ENCODE peak calls at places on chromosomes 3 and 15, in eight cellular contexts. Z is activated naive CD4-positive, alpha-beta T cell; W is fibroblast of the aortic adventitia; E is ureter; J is COR-L47; H is stimulated activated CD8-positive, alpha-beta memory T cell treated with anti-CD3 and anti-CD28 coated beads, Interleukin-15, amount 100 ng/mL, for 24 hours; K is brain microvascular endothelial cell; O is activated CD8-positive, alpha-beta memory T cell treated with anti-CD3 and anti-CD28 coated beads, Interleukin-2, amount 10 ng/mL, durations not matched to agents 7 days and 5 days. X is an unnamed sample.

GRCh38 chr15:54150255-54150654 is 172.0 kb downstream of the UNC13C start:
- DNase-seq in Z (no peak), W (peak; percentile 81), E (no peak), J (no peak), H (no peak), K (peak; percentile 64), O (no peak), X (no peak)

GRCh38 chr3:121836069-121836468 is 1.1 kb downstream of the EAF2 start:
- DNase-seq in Z (no peak), W (no peak), E (no peak), J (no peak), H (no peak), K (no peak), O (no peak), X (no peak)

GRCh38 chr15:70272565-70273355 is 175.0 kb upstream of the TLE3 start:
- DNase-seq in Z (no peak), W (no peak), E (no peak), J (no peak), H (no peak), K (no peak), O (no peak), X (no peak)

GRCh38 chr15:92073044-92073785 is 219.7 kb downstream of the SLCO3A1 start:
- DNase-seq in Z (no peak), W (peak; percentile 71), E (no peak), J (no peak), H (no peak), K (no peak), O (no peak), X (no peak)

GRCh38 chr15:29822685-29823459 is 604 bp upstream of the TJP1 start:
- DNase-seq in Z (no peak), W (peak; percentile 77), E (peak; percentile 59), J (no peak), H (no peak), K (peak; percentile 87), O (no peak), X (no peak)

GRCh38 chr3:149020839-149021252 is 29.5 kb downstream of the GYG1 start:
- DNase-seq in Z (no peak), W (no peak), E (no peak), J (no peak), H (no peak), K (no peak), O (no peak), X (no peak)

GRCh38 chr3:38746641-38747040 is 69.4 kb downstream of the SCN10A start:
- DNase-seq in Z (no peak), W (peak; percentile 8), E (no peak), J (no peak), H (no peak), K (no peak), O (no peak), X (no peak)

GRCh38 chr3:134685881-134686802 is 35.3 kb upstream of the KY start:
- DNase-seq in Z (no peak), W (peak; percentile 78), E (no peak), J (no peak), H (no peak), K (peak; percentile 85), O (no peak), X (no peak)

GRCh38 chr15:37289109-37289765 is 188.9 kb upstream of the MEIS2 start:
- DNase-seq in Z (no peak), W (peak; percentile 5), E (no peak), J (no peak), H (no peak), K (peak; percentile 2), O (no peak), X (no peak)

GRCh38 chr15:47461560-47462175 is 255.6 kb upstream of the SEMA6D start:
- DNase-seq in Z (no peak), W (peak; percentile 20), E (no peak), J (no peak), H (no peak), K (peak; percentile 71), O (no peak), X (no peak)

GRCh38 chr3:46716461-46717441 is 918 bp downstream of the PRSS50 start:
- DNase-seq in Z (no peak), W (no peak), E (no peak), J (no peak), H (no peak), K (no peak), O (peak; percentile 37), X (peak; percentile 69)

GRCh38 chr3:127207727-127208482 is 15.0 kb downstream of the PRR23E start:
- DNase-seq in Z (no peak), W (no peak), E (no peak), J (no peak), H (no peak), K (no peak), O (no peak), X (no peak)

GRCh38 chr3:186821429-186822367 is 15.4 kb upstream of the RFC4 start:
- DNase-seq in Z (no peak), W (peak; percentile 87), E (no peak), J (peak; percentile 78), H (no peak), K (peak; percentile 70), O (peak; percentile 39), X (peak; percentile 36)

GRCh38 chr15:52295421-52295991 is at the start of gene MYO5C:
- DNase-seq in Z (no peak), W (no peak), E (peak; percentile 80), J (peak; percentile 84), H (no peak), K (no peak), O (no peak), X (no peak)

GRCh38 chr3:197139586-197139985 is 110.0 kb upstream of the MELTF start:
- DNase-seq in Z (no peak), W (no peak), E (no peak), J (no peak), H (no peak), K (no peak), O (no peak), X (no peak)

GRCh38 chr3:36833160-36833814 is 68.9 kb upstream of the DCLK3 start:
- DNase-seq in Z (no peak), W (no peak), E (no peak), J (no peak), H (no peak), K (no peak), O (no peak), X (no peak)

GRCh38 chr3:21645121-21645897 is 105.7 kb downstream of the ZNF385D start:
- DNase-seq in Z (no peak), W (peak; percentile 75), E (no peak), J (no peak), H (no peak), K (no peak), O (no peak), X (no peak)

GRCh38 chr15:33729648-33730047 is 238.6 kb upstream of the CHRM5 start:
- DNase-seq in Z (no peak), W (peak; percentile 14), E (no peak), J (peak; percentile 35), H (no peak), K (no peak), O (no peak), X (no peak)

GRCh38 chr15:64158363-64159134 is 4.3 kb downstream of the PPIB start:
- DNase-seq in Z (no peak), W (no peak), E (no peak), J (no peak), H (no peak), K (no peak), O (no peak), X (no peak)

GRCh38 chr3:28089527-28089897 is 151.9 kb upstream of the CMC1 start:
- DNase-seq in Z (no peak), W (no peak), E (no peak), J (no peak), H (no peak), K (no peak), O (no peak), X (no peak)

GRCh38 chr3:12882336-12883310 is 41.3 kb upstream of the RPL32 start:
- DNase-seq in Z (no peak), W (no peak), E (no peak), J (no peak), H (no peak), K (no peak), O (no peak), X (no peak)

X was measured in osteocyte.